ENCODE peak calls at places on chromosome 1, in four cellular contexts. Z is SJSA1, H is thyroid gland, L is ovary. J is an unnamed sample. For H3K4me1, the result is how much of the 10 kb centered on the place peaks cover.

GRCh38 chr1:201570886-201571624 is 32.1 kb downstream of the NAV1 start:
- DNase-seq in Z (no peak), H (no peak), L (no peak), J (no peak)

GRCh38 chr1:183227963-183228649 is 42.0 kb downstream of the LAMC2 start:
- DNase-seq in Z (peak), H (peak), L (no peak), J (no peak)

GRCh38 chr1:240027059-240027462 is 64.6 kb upstream of the FMN2 start:
- DNase-seq in Z (peak), H (peak), L (no peak), J (no peak)

GRCh38 chr1:93056214-93056613 is 22.9 kb upstream of the MTF2 start:
- DNase-seq in Z (no peak), H (no peak), L (no peak), J (no peak)

GRCh38 chr1:118082984-118083383 is 102.0 kb downstream of the SPAG17 start:
- DNase-seq in Z (no peak), H (no peak), L (no peak), J (no peak)

GRCh38 chr1:54581621-54582035 is 33.6 kb downstream of the ACOT11 start:
- DNase-seq in Z (no peak), H (peak), L (peak), J (peak)

GRCh38 chr1:228373004-228373680 is 33.5 kb downstream of the TRIM11 start:
- DNase-seq in Z (no peak), H (no peak), L (no peak), J (no peak)

GRCh38 chr1:59484090-59484489 is 187.2 kb downstream of the FGGY start:
- DNase-seq in Z (peak), H (no peak), L (no peak), J (no peak)

GRCh38 chr1:8562222-8562621 is 244.3 kb downstream of the SLC45A1 start:
- DNase-seq in Z (no peak), H (no peak), L (no peak), J (no peak)

GRCh38 chr1:226410958-226411357 is 3.1 kb upstream of the PARP1 start:
- DNase-seq in Z (no peak), H (no peak), L (no peak), J (no peak)

GRCh38 chr1:119737040-119737682 is 25.4 kb downstream of the PHGDH start:
- DNase-seq in Z (no peak), H (peak), L (peak), J (no peak)

GRCh38 chr1:95304803-95305202 is 70.8 kb downstream of the RWDD3 start:
- DNase-seq in Z (no peak), H (no peak), L (no peak), J (no peak)

GRCh38 chr1:177341773-177342172 is 171.0 kb downstream of the BRINP2 start:
- DNase-seq in Z (no peak), H (no peak), L (no peak), J (no peak)

GRCh38 chr1:163290025-163290610 is 31.6 kb upstream of the NUF2 start:
- DNase-seq in Z (no peak), H (no peak), L (no peak), J (no peak)

GRCh38 chr1:96370752-96371151 is 350.8 kb upstream of the PTBP2 start:
- DNase-seq in Z (peak), H (no peak), L (no peak), J (no peak)

GRCh38 chr1:109527098-109527811 is 12.4 kb upstream of the GPR61 start:
- DNase-seq in Z (no peak), H (no peak), L (no peak), J (no peak)

GRCh38 chr1:226870026-226870322 is 442 bp upstream of the PSEN2 start:
- DNase-seq in Z (no peak), H (no peak), L (no peak), J (peak)

GRCh38 chr1:159838715-159839114 is 12.0 kb downstream of the SLAMF8 start:
- DNase-seq in Z (no peak), H (no peak), L (no peak), J (no peak)

GRCh38 chr1:211485480-211485857 is 6.5 kb downstream of the RD3 start:
- DNase-seq in Z (no peak), H (no peak), L (no peak), J (no peak)

GRCh38 chr1:8096105-8097011 is 70.2 kb upstream of the ERRFI1 start:
- DNase-seq in Z (peak), H (no peak), L (no peak), J (no peak)

GRCh38 chr1:54564312-54565112 is 16.5 kb downstream of the ACOT11 start:
- DNase-seq in Z (no peak), H (peak), L (no peak), J (no peak)

GRCh38 chr1:29325675-29326074 is 89.4 kb downstream of the PTPRU start:
- DNase-seq in Z (no peak), H (no peak), L (no peak), J (no peak)

GRCh38 chr1:72579629-72580028 is 297.3 kb upstream of the NEGR1 start:
- DNase-seq in Z (no peak), H (no peak), L (no peak), J (no peak)

GRCh38 chr1:113307771-113308451 is 82.4 kb upstream of the MAGI3 start:
- DNase-seq in Z (no peak), H (peak), L (no peak), J (no peak)

GRCh38 chr1:211145944-211146343 is 12.0 kb upstream of the KCNH1 start:
- DNase-seq in Z (no peak), H (no peak), L (no peak), J (no peak)

GRCh38 chr1:17009706-17010105 is 2.0 kb downstream of the ATP13A2 start:
- DNase-seq in Z (no peak), H (no peak), L (no peak), J (no peak)

GRCh38 chr1:237895630-237896029 is 4.9 kb upstream of the ZP4 start:
- DNase-seq in Z (no peak), H (no peak), L (no peak), J (no peak)

GRCh38 chr1:168709896-168710305 is 19.1 kb downstream of the DPT start:
- DNase-seq in Z (peak), H (no peak), L (no peak), J (no peak)

GRCh38 chr1:44641126-44642102 is 32.9 kb downstream of the TMEM53 start:
- DNase-seq in Z (no peak), H (no peak), L (no peak), J (no peak)
- H3K27ac ChIP-seq in Z (no peak), H (no peak), L (no peak), J (no peak)

GRCh38 chr1:32989160-32989894 is 24.7 kb upstream of the RNF19B start:
- DNase-seq in Z (peak), H (peak), L (peak), J (peak)
- H3K4me1 ChIP-seq in Z (under half), H (under half), L (under half), J (under half)

DNA sequence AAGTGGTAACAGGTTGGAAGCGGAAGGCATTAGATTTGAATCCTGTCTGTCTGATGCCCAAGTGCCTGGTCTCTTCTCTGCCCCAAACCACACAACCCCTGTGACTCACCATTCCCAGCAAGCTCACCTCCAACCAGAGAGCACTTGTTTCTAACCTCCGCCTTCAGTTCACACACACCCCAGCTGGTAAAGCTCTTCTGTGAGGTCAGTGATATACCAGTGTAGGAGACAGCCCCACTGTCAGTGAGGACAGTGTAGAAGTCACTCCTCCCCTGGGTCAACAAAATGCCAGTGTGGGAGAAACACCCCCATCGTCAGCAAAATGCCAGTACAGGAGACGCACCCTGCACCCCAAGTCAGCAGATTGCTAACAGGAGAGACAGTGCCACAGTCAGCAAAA is 2.6 kb downstream of the RIMS3 start:
- DNase-seq in Z (no peak), H (no peak), L (no peak), J (no peak)
- H3K27ac ChIP-seq in Z (no peak), H (no peak), L (no peak), J (no peak)

GRCh38 chr1:27567931-27568246 is 36.1 kb downstream of the AHDC1 start:
- DNase-seq in Z (no peak), H (no peak), L (peak), J (no peak)
- H3K4me1 ChIP-seq in Z (under half), H (half or more), L (half or more), J (half or more)

GRCh38 chr1:203049576-203050180 is 23.4 kb downstream of the PPFIA4 start:
- DNase-seq in Z (no peak), H (no peak), L (no peak), J (no peak)
- H3K27ac ChIP-seq in Z (no peak), H (no peak), L (no peak), J (no peak)

GRCh38 chr1:46205141-46205540 is 2.0 kb downstream of the LURAP1 start:
- DNase-seq in Z (no peak), H (no peak), L (no peak), J (no peak)
- H3K4me1 ChIP-seq in Z (under half), H (under half), L (under half), J (under half)

GRCh38 chr1:57321776-57322175 is 102.1 kb downstream of the DAB1 start:
- DNase-seq in Z (no peak), H (no peak), L (no peak), J (no peak)
- H3K27ac ChIP-seq in Z (no peak), H (no peak), L (no peak), J (no peak)

DNA sequence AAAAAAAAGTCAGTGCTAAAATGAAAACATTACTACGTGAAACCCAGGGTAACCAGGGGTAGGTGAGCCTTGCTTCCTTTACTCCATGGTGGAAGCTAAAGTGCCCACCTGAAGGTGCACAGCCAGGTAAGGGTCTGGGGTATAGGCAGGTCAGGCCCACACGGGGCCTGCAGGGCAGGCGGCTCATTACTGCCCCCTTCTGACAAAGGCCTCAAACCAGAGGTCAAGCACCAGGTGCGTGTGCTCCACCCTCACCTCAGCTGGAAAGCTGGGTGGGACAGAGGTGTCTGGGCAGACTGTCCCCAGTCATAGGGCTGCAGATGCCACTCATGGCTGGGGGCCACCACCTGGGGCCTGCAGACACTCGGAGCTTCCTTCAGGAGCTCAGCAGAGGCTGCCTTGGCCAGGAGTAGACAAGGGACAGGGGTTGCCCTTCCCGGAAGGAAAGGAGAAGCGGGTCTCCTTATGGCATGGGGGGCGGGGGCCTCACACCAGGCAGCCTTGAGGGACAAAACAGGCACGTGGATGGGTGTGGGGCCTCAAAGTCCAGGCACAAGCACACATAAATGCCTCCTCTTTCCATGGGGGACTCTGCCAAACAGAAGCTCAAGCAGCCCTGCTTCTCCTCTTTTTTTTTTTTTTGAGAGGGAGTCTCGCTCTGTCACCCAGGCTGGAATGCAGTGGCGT is 36.2 kb downstream of the ACOT7 start:
- DNase-seq in Z (no peak), H (no peak), L (no peak), J (no peak)
- H3K4me1 ChIP-seq in Z (under half), H (under half), L (under half), J (under half)

GRCh38 chr1:171250263-171250662 is 2.0 kb downstream of the FMO1 start:
- DNase-seq in Z (no peak), H (no peak), L (no peak), J (no peak)

GRCh38 chr1:171251042-171251740 is 2.9 kb downstream of the FMO1 start:
- DNase-seq in Z (peak), H (no peak), L (peak), J (no peak)

GRCh38 chr1:171252482-171252881 is 4.2 kb downstream of the FMO1 start:
- DNase-seq in Z (no peak), H (no peak), L (no peak), J (no peak)

GRCh38 chr1:171254859-171255258 is 6.6 kb downstream of the FMO1 start:
- DNase-seq in Z (no peak), H (no peak), L (no peak), J (no peak)

DNA sequence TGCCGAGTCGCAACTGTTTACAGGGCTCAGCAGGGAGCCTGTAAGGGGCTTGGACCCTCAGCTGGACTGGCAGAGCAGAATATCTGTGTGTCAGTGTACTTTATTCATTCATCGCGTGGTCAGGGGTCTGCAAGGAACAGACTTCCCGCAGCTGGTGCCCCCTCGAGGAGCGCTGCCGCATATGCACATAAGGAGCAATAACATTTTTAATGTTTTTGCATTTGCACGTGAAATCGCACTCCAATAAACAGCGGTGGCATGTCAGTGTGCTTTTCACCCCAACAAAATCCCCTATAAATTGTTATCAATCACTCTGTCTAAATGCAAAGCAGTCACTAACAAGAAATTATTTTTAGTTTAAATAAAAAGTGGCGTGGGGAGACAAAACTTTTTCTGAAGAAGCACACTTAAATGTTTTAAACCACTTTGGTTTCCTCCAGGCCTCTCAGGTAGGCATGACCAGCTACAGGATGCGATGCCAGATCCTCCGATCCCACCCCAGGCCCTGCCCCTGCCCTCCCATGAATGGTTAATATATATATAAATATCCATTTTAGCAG is 3.5 kb downstream of the FMO1 start:
- DNase-seq in Z (no peak), H (no peak), L (peak), J (no peak)
- H3K27ac ChIP-seq in Z (no peak), H (peak), L (no peak), J (no peak)

GRCh38 chr1:87355894-87356293 is 27.2 kb downstream of the LMO4 start:
- DNase-seq in Z (no peak), H (no peak), L (no peak), J (no peak)
- H3K4me1 ChIP-seq in Z (under half), H (under half), L (under half), J (under half)

J was measured in tibial nerve.